ENCODE peak calls at places on chromosomes 1 and 21, in six cellular contexts. G is A549, Q is astrocyte, U is HCT116, R is heart right ventricle, V is tibial artery. L is an unnamed sample.
A peak's percentile ranks its signal among the peaks of the same experiment; 100 is the strongest.

GRCh38 chr1:98323906-98324358 is 337.6 kb upstream of the SNX7 start:
- DNase-seq in R (no peak), U (peak; percentile 87), V (peak; percentile 31), G (peak; percentile 92), Q (peak; percentile 99), L (peak; percentile 72)

GRCh38 chr1:221796700-221797099 is 54.8 kb upstream of the DUSP10 start:
- DNase-seq in G (no peak), Q (no peak), R (no peak), V (no peak), U (no peak), L (no peak)

GRCh38 chr21:42850866-42851391 is 28.4 kb downstream of the WDR4 start:
- DNase-seq in G (peak; percentile 36), R (no peak), V (no peak), Q (no peak), U (no peak), L (no peak)

GRCh38 chr1:44723496-44724407 is 7.2 kb downstream of the RNU5D-1 start:
- DNase-seq in Q (no peak), V (peak; percentile 50), U (no peak), G (no peak), R (no peak), L (no peak)

GRCh38 chr1:50735443-50735842 is 224.6 kb downstream of the FAF1 start:
- DNase-seq in G (peak; percentile 13), R (no peak), Q (peak; percentile 3), V (no peak), U (no peak), L (peak; percentile 8)

GRCh38 chr1:44048816-44049215 is 17.6 kb upstream of the SLC6A9 start:
- DNase-seq in R (no peak), Q (peak; percentile 72), U (no peak), V (no peak), G (peak; percentile 64), L (no peak)

GRCh38 chr1:101237229-101237837 is 514 bp downstream of the S1PR1 start:
- DNase-seq in Q (peak; percentile 26), R (no peak), V (peak; percentile 34), G (no peak), U (no peak), L (peak; percentile 25)

GRCh38 chr1:19610282-19610978 is 33.7 kb upstream of the NBL1 start:
- DNase-seq in V (no peak), Q (no peak), R (no peak), G (no peak), U (no peak), L (no peak)

GRCh38 chr1:202710070-202711025 is at the start of gene SYT2:
- DNase-seq in V (no peak), G (no peak), Q (no peak), U (no peak), R (no peak), L (no peak)

GRCh38 chr1:22841142-22841541 is 130.5 kb downstream of the EPHB2 start:
- DNase-seq in R (no peak), U (no peak), Q (no peak), G (no peak), V (no peak), L (no peak)

GRCh38 chr1:75985827-75986226 is 53.6 kb upstream of the ASB17 start:
- DNase-seq in V (no peak), G (peak; percentile 16), R (no peak), Q (no peak), U (no peak), L (peak; percentile 33)

GRCh38 chr1:25590096-25590824 is 26.3 kb upstream of the MAN1C1 start:
- DNase-seq in V (peak; percentile 64), Q (no peak), R (peak; percentile 38), G (no peak), U (no peak), L (no peak)

GRCh38 chr1:239434181-239434580 is 47.8 kb downstream of the CHRM3 start:
- DNase-seq in G (no peak), V (no peak), U (no peak), Q (no peak), R (no peak), L (peak; percentile 5)

GRCh38 chr1:42914092-42914625 is 44.5 kb downstream of the SLC2A1 start:
- DNase-seq in G (no peak), R (no peak), U (no peak), Q (no peak), V (no peak), L (no peak)

GRCh38 chr1:236685917-236686814 is at the start of gene ACTN2:
- DNase-seq in Q (no peak), V (no peak), U (no peak), G (peak; percentile 10), R (peak; percentile 77), L (peak; percentile 55)

GRCh38 chr1:172826096-172826741 is 167.3 kb downstream of the FASLG start:
- DNase-seq in R (no peak), V (peak; percentile 54), G (peak; percentile 75), Q (peak; percentile 84), U (peak; percentile 61), L (peak; percentile 57)
- TF ChIP-seq CTCF in R (peak; percentile 66), V (peak; percentile 84), G (peak; percentile 85), Q (peak; percentile 78), U (peak; percentile 40), L (peak; percentile 60)

GRCh38 chr21:17949395-17949794 is 130.2 kb upstream of the C21orf91 start:
- DNase-seq in Q (no peak), R (no peak), V (no peak), G (no peak), U (no peak), L (no peak)
- H3K27ac ChIP-seq in Q (no peak overlapping the region), R (peak overlapping the region; percentile 53), V (no peak overlapping the region), G (no peak overlapping the region), U (no peak overlapping the region), L (no peak overlapping the region)

DNA sequence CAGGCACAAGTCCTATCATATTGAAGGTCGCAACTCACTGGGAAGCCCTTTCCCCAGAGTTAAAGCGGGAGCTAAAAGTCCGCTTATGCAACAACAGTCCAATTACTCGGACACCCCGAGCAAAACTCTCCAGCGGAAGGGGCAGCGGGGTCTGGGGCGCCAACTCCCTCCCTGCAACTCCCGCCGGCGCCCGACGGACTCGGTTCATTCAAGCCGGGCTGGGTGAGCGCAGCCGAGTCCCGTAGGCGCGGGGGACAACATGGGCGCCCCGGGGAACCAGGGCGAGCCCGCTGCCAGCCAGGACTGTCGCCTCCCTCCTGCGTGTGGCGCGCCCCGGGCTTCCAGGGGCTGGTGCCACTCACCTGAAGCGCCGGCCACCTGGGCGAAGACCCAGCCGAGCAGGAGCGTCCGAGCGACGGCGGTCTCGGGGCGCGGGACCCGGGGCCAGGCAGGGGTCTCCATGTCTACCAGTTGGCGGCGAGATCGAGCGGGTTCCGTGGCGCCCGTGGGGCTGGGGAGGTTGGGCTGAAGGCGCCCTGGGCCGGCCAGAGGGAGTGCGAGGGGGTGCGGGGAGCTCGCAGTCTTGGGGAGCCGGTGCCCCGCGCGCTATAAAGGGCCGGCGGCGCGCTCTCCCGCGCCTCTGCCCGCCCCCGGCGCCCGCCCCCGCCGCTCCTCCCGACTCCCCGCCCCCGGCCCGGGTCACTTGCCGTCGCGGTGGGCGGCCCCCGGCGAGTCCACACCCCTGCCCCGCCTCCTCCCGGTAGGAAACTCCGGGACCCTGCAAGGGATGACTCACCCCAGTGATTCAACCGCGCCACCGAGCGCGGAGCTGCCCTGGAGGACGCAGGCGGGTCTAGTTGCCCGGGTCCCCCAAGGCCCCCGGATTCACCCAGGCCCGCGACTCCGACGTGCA is at the start of gene F3:
- DNase-seq in V (peak; percentile 92), R (peak; percentile 89), Q (peak; percentile 76), U (peak; percentile 70), G (peak; percentile 78), L (peak; percentile 93)
- TF ChIP-seq CTCF in V (no peak), R (no peak), Q (no peak), U (no peak), G (no peak), L (no peak)

GRCh38 chr21:31667639-31668038 is 8.1 kb downstream of the SOD1 start:
- DNase-seq in G (no peak), V (no peak), U (no peak), Q (no peak), R (no peak), L (peak; percentile 30)

GRCh38 chr21:31668651-31669491 is 9.4 kb downstream of the SOD1 start:
- DNase-seq in Q (no peak), G (no peak), V (no peak), U (no peak), R (no peak), L (no peak)

GRCh38 chr21:31671146-31671716 is 11.7 kb downstream of the SOD1 start:
- DNase-seq in Q (no peak), V (no peak), U (no peak), G (no peak), R (no peak), L (no peak)

GRCh38 chr21:31671931-31672330 is 12.4 kb downstream of the SOD1 start:
- DNase-seq in Q (no peak), V (no peak), R (no peak), G (no peak), U (no peak), L (no peak)

GRCh38 chr21:31670065-31670464 is 10.6 kb downstream of the SOD1 start:
- DNase-seq in U (no peak), G (no peak), V (no peak), R (no peak), Q (no peak), L (no peak)
- H3K27ac ChIP-seq in U (no peak overlapping the region), G (no peak overlapping the region), V (no peak overlapping the region), R (no peak overlapping the region), Q (no peak overlapping the region), L (no peak overlapping the region)

L was measured in RWPE1.